ENCODE peak calls at places on chromosomes 11 and 22, in four cellular contexts. One of them, this sample, is unnamed.

GRCh38 chr22:39661842-39662676 is 91.5 kb downstream of the CACNA1I start:
- DNase-seq in activated CD8-positive, alpha-beta memory T cell treated with anti-CD3 and anti-CD28 coated beads, Interleukin-2, amount 50 U/mL, for 48 hours: peak
- DNase-seq in amniotic stem cell: no peak
- DNase-seq in activated CD4-positive, CD25-positive, alpha-beta regulatory T cell: peak
- DNase-seq in this sample: no peak

GRCh38 chr11:113947989-113948388 is 26.9 kb upstream of the HTR3A start:
- DNase-seq in activated CD8-positive, alpha-beta memory T cell treated with anti-CD3 and anti-CD28 coated beads, Interleukin-2, amount 50 U/mL, for 48 hours: no peak
- DNase-seq in amniotic stem cell: no peak
- DNase-seq in activated CD4-positive, CD25-positive, alpha-beta regulatory T cell: no peak
- DNase-seq in this sample: no peak

GRCh38 chr11:56885854-56886253 is 102.9 kb upstream of the OR5AK2 start:
- DNase-seq in activated CD8-positive, alpha-beta memory T cell treated with anti-CD3 and anti-CD28 coated beads, Interleukin-2, amount 50 U/mL, for 48 hours: no peak
- DNase-seq in amniotic stem cell: no peak
- DNase-seq in activated CD4-positive, CD25-positive, alpha-beta regulatory T cell: no peak
- DNase-seq in this sample: no peak

GRCh38 chr11:4607111-4607510 is 920 bp downstream of the TRIM68 start:
- DNase-seq in activated CD8-positive, alpha-beta memory T cell treated with anti-CD3 and anti-CD28 coated beads, Interleukin-2, amount 50 U/mL, for 48 hours: no peak
- DNase-seq in amniotic stem cell: no peak
- DNase-seq in activated CD4-positive, CD25-positive, alpha-beta regulatory T cell: no peak
- DNase-seq in this sample: no peak

GRCh38 chr11:33376331-33377099 is 119.3 kb downstream of the HIPK3 start:
- DNase-seq in activated CD8-positive, alpha-beta memory T cell treated with anti-CD3 and anti-CD28 coated beads, Interleukin-2, amount 50 U/mL, for 48 hours: no peak
- DNase-seq in amniotic stem cell: no peak
- DNase-seq in activated CD4-positive, CD25-positive, alpha-beta regulatory T cell: no peak
- DNase-seq in this sample: peak

GRCh38 chr22:30575859-30576258 is 1.4 kb upstream of the GAL3ST1 start:
- DNase-seq in activated CD8-positive, alpha-beta memory T cell treated with anti-CD3 and anti-CD28 coated beads, Interleukin-2, amount 50 U/mL, for 48 hours: no peak
- DNase-seq in amniotic stem cell: no peak
- DNase-seq in activated CD4-positive, CD25-positive, alpha-beta regulatory T cell: no peak
- DNase-seq in this sample: no peak

GRCh38 chr22:25363474-25363873 is 144.0 kb downstream of the CRYBB2 start:
- DNase-seq in activated CD8-positive, alpha-beta memory T cell treated with anti-CD3 and anti-CD28 coated beads, Interleukin-2, amount 50 U/mL, for 48 hours: no peak
- DNase-seq in amniotic stem cell: no peak
- DNase-seq in activated CD4-positive, CD25-positive, alpha-beta regulatory T cell: no peak
- DNase-seq in this sample: no peak

GRCh38 chr11:116517077-116517476 is 255.7 kb downstream of the BUD13 start:
- DNase-seq in activated CD8-positive, alpha-beta memory T cell treated with anti-CD3 and anti-CD28 coated beads, Interleukin-2, amount 50 U/mL, for 48 hours: no peak
- DNase-seq in amniotic stem cell: no peak
- DNase-seq in activated CD4-positive, CD25-positive, alpha-beta regulatory T cell: no peak
- DNase-seq in this sample: no peak

GRCh38 chr11:69705246-69705856 is 1.5 kb upstream of the FGF19 start:
- DNase-seq in activated CD8-positive, alpha-beta memory T cell treated with anti-CD3 and anti-CD28 coated beads, Interleukin-2, amount 50 U/mL, for 48 hours: no peak
- DNase-seq in amniotic stem cell: no peak
- DNase-seq in activated CD4-positive, CD25-positive, alpha-beta regulatory T cell: no peak
- DNase-seq in this sample: no peak

GRCh38 chr11:88552377-88553029 is 215.0 kb upstream of the CTSC start:
- DNase-seq in activated CD8-positive, alpha-beta memory T cell treated with anti-CD3 and anti-CD28 coated beads, Interleukin-2, amount 50 U/mL, for 48 hours: peak
- DNase-seq in amniotic stem cell: no peak
- DNase-seq in activated CD4-positive, CD25-positive, alpha-beta regulatory T cell: no peak
- DNase-seq in this sample: no peak

GRCh38 chr11:112289588-112290461 is 29.2 kb upstream of the PLET1 start:
- DNase-seq in activated CD8-positive, alpha-beta memory T cell treated with anti-CD3 and anti-CD28 coated beads, Interleukin-2, amount 50 U/mL, for 48 hours: peak
- DNase-seq in amniotic stem cell: peak
- DNase-seq in activated CD4-positive, CD25-positive, alpha-beta regulatory T cell: peak
- DNase-seq in this sample: peak

GRCh38 chr11:130404727-130405126 is 23.7 kb downstream of the ADAMTS8 start:
- DNase-seq in activated CD8-positive, alpha-beta memory T cell treated with anti-CD3 and anti-CD28 coated beads, Interleukin-2, amount 50 U/mL, for 48 hours: no peak
- DNase-seq in amniotic stem cell: no peak
- DNase-seq in activated CD4-positive, CD25-positive, alpha-beta regulatory T cell: no peak
- DNase-seq in this sample: no peak

GRCh38 chr11:10326080-10326964 is 21.4 kb downstream of the ADM start:
- DNase-seq in activated CD8-positive, alpha-beta memory T cell treated with anti-CD3 and anti-CD28 coated beads, Interleukin-2, amount 50 U/mL, for 48 hours: no peak
- DNase-seq in amniotic stem cell: no peak
- DNase-seq in activated CD4-positive, CD25-positive, alpha-beta regulatory T cell: no peak
- DNase-seq in this sample: no peak

GRCh38 chr22:31790240-31790639 is 36.4 kb downstream of the DEPDC5 start:
- DNase-seq in activated CD8-positive, alpha-beta memory T cell treated with anti-CD3 and anti-CD28 coated beads, Interleukin-2, amount 50 U/mL, for 48 hours: no peak
- DNase-seq in amniotic stem cell: no peak
- DNase-seq in activated CD4-positive, CD25-positive, alpha-beta regulatory T cell: no peak
- DNase-seq in this sample: no peak

GRCh38 chr11:116193321-116194114 is 579.3 kb downstream of the BUD13 start:
- DNase-seq in activated CD8-positive, alpha-beta memory T cell treated with anti-CD3 and anti-CD28 coated beads, Interleukin-2, amount 50 U/mL, for 48 hours: no peak
- DNase-seq in amniotic stem cell: no peak
- DNase-seq in activated CD4-positive, CD25-positive, alpha-beta regulatory T cell: no peak
- DNase-seq in this sample: no peak

GRCh38 chr11:44851496-44851895 is 99.2 kb downstream of the TP53I11 start:
- DNase-seq in activated CD8-positive, alpha-beta memory T cell treated with anti-CD3 and anti-CD28 coated beads, Interleukin-2, amount 50 U/mL, for 48 hours: no peak
- DNase-seq in amniotic stem cell: no peak
- DNase-seq in activated CD4-positive, CD25-positive, alpha-beta regulatory T cell: no peak
- DNase-seq in this sample: no peak

GRCh38 chr22:32378703-32379272 is 21.1 kb downstream of the RFPL3 start:
- DNase-seq in activated CD8-positive, alpha-beta memory T cell treated with anti-CD3 and anti-CD28 coated beads, Interleukin-2, amount 50 U/mL, for 48 hours: no peak
- DNase-seq in amniotic stem cell: no peak
- DNase-seq in activated CD4-positive, CD25-positive, alpha-beta regulatory T cell: no peak
- DNase-seq in this sample: no peak

GRCh38 chr11:121891134-121891533 is 224.9 kb downstream of the BLID start:
- DNase-seq in activated CD8-positive, alpha-beta memory T cell treated with anti-CD3 and anti-CD28 coated beads, Interleukin-2, amount 50 U/mL, for 48 hours: no peak
- DNase-seq in amniotic stem cell: no peak
- DNase-seq in activated CD4-positive, CD25-positive, alpha-beta regulatory T cell: no peak
- DNase-seq in this sample: no peak

GRCh38 chr11:67056640-67057409 is at the start of gene RHOD:
- DNase-seq in activated CD8-positive, alpha-beta memory T cell treated with anti-CD3 and anti-CD28 coated beads, Interleukin-2, amount 50 U/mL, for 48 hours: no peak
- DNase-seq in amniotic stem cell: no peak
- DNase-seq in activated CD4-positive, CD25-positive, alpha-beta regulatory T cell: no peak
- DNase-seq in this sample: no peak

GRCh38 chr11:18615628-18616392 is 16.2 kb downstream of the MISFA start:
- DNase-seq in activated CD8-positive, alpha-beta memory T cell treated with anti-CD3 and anti-CD28 coated beads, Interleukin-2, amount 50 U/mL, for 48 hours: no peak
- DNase-seq in amniotic stem cell: no peak
- DNase-seq in activated CD4-positive, CD25-positive, alpha-beta regulatory T cell: no peak
- DNase-seq in this sample: no peak

GRCh38 chr11:6253196-6253595 is 6.4 kb upstream of the CCKBR start:
- DNase-seq in activated CD8-positive, alpha-beta memory T cell treated with anti-CD3 and anti-CD28 coated beads, Interleukin-2, amount 50 U/mL, for 48 hours: no peak
- DNase-seq in amniotic stem cell: no peak
- DNase-seq in activated CD4-positive, CD25-positive, alpha-beta regulatory T cell: no peak
- DNase-seq in this sample: no peak

GRCh38 chr11:73752216-73752867 is 8.5 kb downstream of the RAB6A start:
- DNase-seq in activated CD8-positive, alpha-beta memory T cell treated with anti-CD3 and anti-CD28 coated beads, Interleukin-2, amount 50 U/mL, for 48 hours: no peak
- DNase-seq in amniotic stem cell: no peak
- DNase-seq in activated CD4-positive, CD25-positive, alpha-beta regulatory T cell: no peak
- DNase-seq in this sample: no peak

GRCh38 chr11:107263865-107264563 is 193.6 kb downstream of the CWF19L2 start:
- DNase-seq in activated CD8-positive, alpha-beta memory T cell treated with anti-CD3 and anti-CD28 coated beads, Interleukin-2, amount 50 U/mL, for 48 hours: no peak
- DNase-seq in amniotic stem cell: no peak
- DNase-seq in activated CD4-positive, CD25-positive, alpha-beta regulatory T cell: no peak
- DNase-seq in this sample: no peak

GRCh38 chr11:68193018-68193417 is 20.1 kb downstream of the KMT5B start:
- DNase-seq in activated CD8-positive, alpha-beta memory T cell treated with anti-CD3 and anti-CD28 coated beads, Interleukin-2, amount 50 U/mL, for 48 hours: no peak
- DNase-seq in amniotic stem cell: no peak
- DNase-seq in activated CD4-positive, CD25-positive, alpha-beta regulatory T cell: no peak
- DNase-seq in this sample: no peak

GRCh38 chr11:70226967-70227366 is 23.9 kb downstream of the FADD start:
- DNase-seq in activated CD8-positive, alpha-beta memory T cell treated with anti-CD3 and anti-CD28 coated beads, Interleukin-2, amount 50 U/mL, for 48 hours: no peak
- DNase-seq in amniotic stem cell: no peak
- DNase-seq in activated CD4-positive, CD25-positive, alpha-beta regulatory T cell: no peak
- DNase-seq in this sample: no peak

GRCh38 chr11:115769891-115770290 is 265.7 kb upstream of the CADM1 start:
- DNase-seq in activated CD8-positive, alpha-beta memory T cell treated with anti-CD3 and anti-CD28 coated beads, Interleukin-2, amount 50 U/mL, for 48 hours: no peak
- DNase-seq in amniotic stem cell: no peak
- DNase-seq in activated CD4-positive, CD25-positive, alpha-beta regulatory T cell: no peak
- DNase-seq in this sample: no peak

GRCh38 chr11:65491614-65492386 is 7.0 kb upstream of the MALAT1 start:
- DNase-seq in activated CD8-positive, alpha-beta memory T cell treated with anti-CD3 and anti-CD28 coated beads, Interleukin-2, amount 50 U/mL, for 48 hours: no peak
- DNase-seq in amniotic stem cell: peak
- DNase-seq in activated CD4-positive, CD25-positive, alpha-beta regulatory T cell: no peak
- DNase-seq in this sample: no peak

GRCh38 chr11:47156333-47156732 is 20.3 kb downstream of the ARFGAP2 start:
- DNase-seq in activated CD8-positive, alpha-beta memory T cell treated with anti-CD3 and anti-CD28 coated beads, Interleukin-2, amount 50 U/mL, for 48 hours: no peak
- DNase-seq in amniotic stem cell: no peak
- DNase-seq in activated CD4-positive, CD25-positive, alpha-beta regulatory T cell: no peak
- DNase-seq in this sample: no peak

GRCh38 chr22:28435271-28435825 is 244.3 kb downstream of the TTC28 start:
- DNase-seq in activated CD8-positive, alpha-beta memory T cell treated with anti-CD3 and anti-CD28 coated beads, Interleukin-2, amount 50 U/mL, for 48 hours: no peak
- DNase-seq in amniotic stem cell: no peak
- DNase-seq in activated CD4-positive, CD25-positive, alpha-beta regulatory T cell: no peak
- DNase-seq in this sample: no peak

GRCh38 chr22:38870791-38871359 is 1.1 kb downstream of the CBX6 start:
- DNase-seq in activated CD8-positive, alpha-beta memory T cell treated with anti-CD3 and anti-CD28 coated beads, Interleukin-2, amount 50 U/mL, for 48 hours: no peak
- DNase-seq in amniotic stem cell: no peak
- DNase-seq in activated CD4-positive, CD25-positive, alpha-beta regulatory T cell: no peak
- DNase-seq in this sample: no peak

GRCh38 chr22:22110548-22111266 is 128.1 kb upstream of the TOP3B start:
- DNase-seq in activated CD8-positive, alpha-beta memory T cell treated with anti-CD3 and anti-CD28 coated beads, Interleukin-2, amount 50 U/mL, for 48 hours: peak
- DNase-seq in amniotic stem cell: no peak
- DNase-seq in activated CD4-positive, CD25-positive, alpha-beta regulatory T cell: no peak
- DNase-seq in this sample: no peak

GRCh38 chr11:96257972-96258951 is 84.7 kb downstream of the MAML2 start:
- DNase-seq in activated CD8-positive, alpha-beta memory T cell treated with anti-CD3 and anti-CD28 coated beads, Interleukin-2, amount 50 U/mL, for 48 hours: no peak
- DNase-seq in amniotic stem cell: no peak
- DNase-seq in activated CD4-positive, CD25-positive, alpha-beta regulatory T cell: no peak
- DNase-seq in this sample: no peak

GRCh38 chr11:5460983-5461621 is 12.0 kb downstream of the OR51I2 start:
- DNase-seq in activated CD8-positive, alpha-beta memory T cell treated with anti-CD3 and anti-CD28 coated beads, Interleukin-2, amount 50 U/mL, for 48 hours: no peak
- DNase-seq in amniotic stem cell: no peak
- DNase-seq in activated CD4-positive, CD25-positive, alpha-beta regulatory T cell: no peak
- DNase-seq in this sample: no peak

GRCh38 chr22:27751277-27752070 is 50.1 kb downstream of the MN1 start:
- DNase-seq in activated CD8-positive, alpha-beta memory T cell treated with anti-CD3 and anti-CD28 coated beads, Interleukin-2, amount 50 U/mL, for 48 hours: no peak
- DNase-seq in amniotic stem cell: no peak
- DNase-seq in activated CD4-positive, CD25-positive, alpha-beta regulatory T cell: no peak
- DNase-seq in this sample: no peak

GRCh38 chr11:75135021-75135650 is 15.8 kb upstream of the SLCO2B1 start:
- DNase-seq in activated CD8-positive, alpha-beta memory T cell treated with anti-CD3 and anti-CD28 coated beads, Interleukin-2, amount 50 U/mL, for 48 hours: no peak
- DNase-seq in amniotic stem cell: no peak
- DNase-seq in activated CD4-positive, CD25-positive, alpha-beta regulatory T cell: no peak
- DNase-seq in this sample: no peak

GRCh38 chr22:50236731-50237409 is 8.0 kb downstream of the TUBGCP6 start:
- DNase-seq in activated CD8-positive, alpha-beta memory T cell treated with anti-CD3 and anti-CD28 coated beads, Interleukin-2, amount 50 U/mL, for 48 hours: no peak
- DNase-seq in amniotic stem cell: no peak
- DNase-seq in activated CD4-positive, CD25-positive, alpha-beta regulatory T cell: no peak
- DNase-seq in this sample: no peak

GRCh38 chr11:72671144-72672099 is 2.8 kb downstream of the PDE2A start:
- DNase-seq in activated CD8-positive, alpha-beta memory T cell treated with anti-CD3 and anti-CD28 coated beads, Interleukin-2, amount 50 U/mL, for 48 hours: no peak
- DNase-seq in amniotic stem cell: no peak
- DNase-seq in activated CD4-positive, CD25-positive, alpha-beta regulatory T cell: no peak
- DNase-seq in this sample: no peak

GRCh38 chr11:79045811-79046304 is 395.0 kb downstream of the TENM4 start:
- DNase-seq in activated CD8-positive, alpha-beta memory T cell treated with anti-CD3 and anti-CD28 coated beads, Interleukin-2, amount 50 U/mL, for 48 hours: no peak
- DNase-seq in amniotic stem cell: no peak
- DNase-seq in activated CD4-positive, CD25-positive, alpha-beta regulatory T cell: no peak
- DNase-seq in this sample: no peak

GRCh38 chr11:94835571-94835970 is 67.4 kb downstream of the AMOTL1 start:
- DNase-seq in activated CD8-positive, alpha-beta memory T cell treated with anti-CD3 and anti-CD28 coated beads, Interleukin-2, amount 50 U/mL, for 48 hours: no peak
- DNase-seq in amniotic stem cell: no peak
- DNase-seq in activated CD4-positive, CD25-positive, alpha-beta regulatory T cell: no peak
- DNase-seq in this sample: no peak

GRCh38 chr11:77202941-77203900 is 75.2 kb downstream of the MYO7A start:
- DNase-seq in activated CD8-positive, alpha-beta memory T cell treated with anti-CD3 and anti-CD28 coated beads, Interleukin-2, amount 50 U/mL, for 48 hours: peak
- DNase-seq in amniotic stem cell: no peak
- DNase-seq in activated CD4-positive, CD25-positive, alpha-beta regulatory T cell: no peak
- DNase-seq in this sample: no peak